ENCODE peak calls at places on chromosomes 1 and 21, in seven cellular contexts. P is CD4-positive, alpha-beta T cell; L is WERI-Rb-1; Q is thoracic aorta; O is heart left ventricle; R is CD8-positive, alpha-beta T cell; D is mesenchymal stem cell. N is an unnamed sample. For H3K27me3 and H3K9me3, the result is how much of the 10 kb centered on the place peaks cover.

GRCh38 chr21:25980710-25981109 is 189.9 kb downstream of the APP start:
- DNase-seq in P (no peak), L (no peak), Q (no peak), O (no peak), R (no peak), D (no peak), N (no peak)

GRCh38 chr21:35053356-35054096 is 4.4 kb upstream of the RUNX1 start:
- DNase-seq in P (no peak), L (no peak), Q (no peak), O (no peak), R (no peak), D (peak), N (no peak)

GRCh38 chr1:228316589-228317387 is 89.8 kb downstream of the TRIM11 start:
- DNase-seq in P (no peak), L (no peak), Q (no peak), O (peak), R (no peak), D (no peak), N (no peak)

GRCh38 chr1:29672416-29672815 is 436.1 kb downstream of the PTPRU start:
- DNase-seq in P (no peak), L (no peak), Q (no peak), O (no peak), R (no peak), D (no peak), N (no peak)

GRCh38 chr1:8152731-8153702 is 126.9 kb upstream of the ERRFI1 start:
- DNase-seq in P (peak), L (no peak), Q (no peak), O (no peak), R (peak), D (no peak), N (peak)

GRCh38 chr1:64891440-64891815 is 74.9 kb downstream of the JAK1 start:
- DNase-seq in P (no peak), L (no peak), Q (no peak), O (no peak), R (no peak), D (peak), N (no peak)

GRCh38 chr1:2019162-2019542 is at the start of gene GABRD:
- DNase-seq in P (no peak), L (peak), Q (no peak), O (no peak), R (no peak), D (peak), N (no peak)

GRCh38 chr1:160437432-160438319 is 37.3 kb downstream of the VANGL2 start:
- DNase-seq in P (no peak), L (no peak), Q (no peak), O (no peak), R (no peak), D (peak), N (peak)

GRCh38 chr1:54283214-54283996 is 83.4 kb downstream of the MRPL37 start:
- DNase-seq in P (no peak), L (no peak), Q (no peak), O (no peak), R (no peak), D (no peak), N (no peak)

DNA sequence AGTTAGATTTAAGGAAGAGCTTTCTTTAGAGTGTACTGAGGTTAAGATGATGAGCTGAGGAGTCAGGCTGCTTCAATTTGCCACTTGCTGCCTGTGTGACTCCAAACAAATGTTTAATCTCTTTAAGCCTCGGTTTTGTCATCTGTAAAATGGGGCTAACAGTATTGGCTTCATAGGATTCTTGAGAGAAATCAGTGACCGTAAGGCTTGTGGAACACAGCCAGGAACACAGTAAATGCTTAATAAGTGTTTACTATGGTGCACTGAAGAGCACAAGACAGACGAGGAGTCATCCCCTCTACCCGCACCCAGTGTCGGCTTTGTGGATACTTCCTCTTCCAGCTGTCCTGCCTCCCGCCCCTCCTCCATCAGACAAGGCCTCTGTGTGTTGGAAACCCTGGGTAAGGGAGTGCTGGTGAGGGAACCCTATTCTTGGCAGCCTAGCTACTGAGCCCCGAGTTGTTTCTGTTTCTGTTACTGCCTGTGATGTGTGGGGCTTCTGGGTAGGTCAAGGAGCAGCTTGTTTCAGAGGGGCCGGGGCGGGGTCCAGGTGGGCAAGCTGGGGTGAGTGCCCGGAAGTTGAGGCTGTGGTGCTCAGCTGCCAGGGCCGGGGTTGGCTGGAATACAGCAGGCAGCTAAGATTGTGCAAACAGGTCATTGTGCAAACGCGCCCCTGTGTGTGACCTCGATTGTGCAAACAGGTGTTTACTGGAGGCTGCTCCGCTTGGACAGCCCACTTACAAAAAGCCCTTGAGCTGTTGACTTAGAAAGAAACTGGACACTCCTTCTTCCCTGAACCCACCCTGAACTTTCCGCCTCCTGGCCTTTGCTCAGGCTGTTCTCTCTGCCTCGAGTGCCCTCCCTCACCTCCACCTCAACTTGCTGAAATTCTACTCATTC is 4.0 kb upstream of the CSF3R start:
- DNase-seq in P (no peak), L (no peak), Q (no peak), O (peak), R (no peak), D (peak), N (no peak)
- H3K27ac ChIP-seq in P (no peak), L (no peak), Q (peak), O (no peak), R (no peak), D (no peak), N (no peak)

DNA sequence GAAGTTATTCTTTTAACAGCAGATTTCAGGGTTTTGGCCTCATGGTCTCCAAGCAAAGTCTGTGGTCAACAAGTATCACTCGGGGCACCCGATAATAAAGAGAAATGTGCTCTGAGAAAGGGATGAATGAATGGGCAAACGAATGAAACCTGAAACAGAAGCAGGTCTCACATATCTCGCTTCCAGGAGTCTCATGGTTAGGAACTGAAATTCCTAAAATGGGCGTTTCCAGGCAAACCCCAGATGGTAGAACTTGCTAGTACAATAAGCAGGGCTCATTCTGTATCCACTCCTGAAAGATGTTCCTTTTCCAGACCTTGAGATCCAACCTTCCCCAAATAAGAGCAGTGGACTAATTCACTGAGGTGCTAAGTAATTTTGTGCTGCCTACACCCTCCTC is 87.2 kb downstream of the LAMC2 start:
- DNase-seq in P (no peak), L (no peak), Q (no peak), O (no peak), R (no peak), D (peak), N (no peak)
- H3K27me3 ChIP-seq in P (under half), L (under half), Q (under half), O (under half), R (under half), D (under half), N (under half)

GRCh38 chr1:113490384-113490783 is 100.1 kb downstream of the MAGI3 start:
- DNase-seq in P (no peak), L (no peak), Q (no peak), O (no peak), R (no peak), D (no peak), N (no peak)
- H3K9me3 ChIP-seq in P (under half), L (under half), Q (under half), O (under half), R (under half), D (under half), N (under half)

GRCh38 chr1:23178414-23178813 is 9.8 kb upstream of the LUZP1 start:
- DNase-seq in P (no peak), L (no peak), Q (no peak), O (no peak), R (no peak), D (peak), N (no peak)
- H3K27ac ChIP-seq in P (no peak), L (no peak), Q (peak), O (peak), R (no peak), D (peak), N (no peak)

GRCh38 chr1:146021046-146021445 is 489 bp downstream of the HJV start:
- DNase-seq in P (no peak), L (no peak), Q (no peak), O (no peak), R (no peak), D (no peak), N (no peak)

GRCh38 chr1:146019225-146020057 is 2.1 kb downstream of the HJV start:
- DNase-seq in P (no peak), L (no peak), Q (no peak), O (no peak), R (no peak), D (no peak), N (no peak)

GRCh38 chr1:146022403-146023127 is 1.0 kb upstream of the HJV start:
- DNase-seq in P (no peak), L (no peak), Q (no peak), O (no peak), R (no peak), D (no peak), N (no peak)

GRCh38 chr1:146021622-146022402 is at the start of gene HJV:
- DNase-seq in P (no peak), L (no peak), Q (no peak), O (peak), R (no peak), D (no peak), N (no peak)

DNA sequence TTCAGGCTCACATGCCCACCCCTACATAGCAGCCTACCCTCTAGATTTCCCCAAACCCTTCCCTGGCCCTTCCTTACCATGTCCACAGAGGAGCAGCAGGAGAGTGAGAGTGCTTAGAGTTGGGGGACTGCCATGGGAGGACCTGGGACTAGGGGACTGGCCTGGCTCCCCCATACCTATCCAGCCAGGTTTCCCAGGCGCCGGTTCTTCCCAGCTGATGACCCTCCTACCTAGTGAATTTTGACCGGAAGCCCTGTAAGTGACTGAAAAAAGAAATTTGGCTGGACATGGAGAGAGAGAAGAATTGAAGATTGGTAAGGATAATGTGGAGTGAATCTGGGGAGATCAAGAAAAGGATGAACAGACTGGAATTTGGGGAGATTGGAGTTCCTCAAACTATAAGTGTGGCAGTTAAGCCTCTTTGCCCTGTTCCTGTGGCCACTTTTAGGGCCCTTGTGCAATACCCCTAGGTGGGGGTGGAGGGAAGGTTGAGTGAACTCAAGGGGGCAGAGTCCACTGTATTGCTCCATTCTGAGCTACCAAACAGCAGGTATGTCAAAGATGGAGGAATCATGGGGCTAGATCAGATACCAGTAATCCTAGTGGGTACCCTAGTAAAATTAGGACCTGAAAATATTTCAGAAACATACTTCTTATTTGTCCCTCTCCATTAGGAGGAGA is 1.3 kb downstream of the HJV start:
- DNase-seq in P (no peak), L (no peak), Q (no peak), O (no peak), R (no peak), D (no peak), N (no peak)
- H3K27me3 ChIP-seq in P (under half), L (under half), Q (under half), O (under half), R (under half), D (under half), N (under half)

DNA sequence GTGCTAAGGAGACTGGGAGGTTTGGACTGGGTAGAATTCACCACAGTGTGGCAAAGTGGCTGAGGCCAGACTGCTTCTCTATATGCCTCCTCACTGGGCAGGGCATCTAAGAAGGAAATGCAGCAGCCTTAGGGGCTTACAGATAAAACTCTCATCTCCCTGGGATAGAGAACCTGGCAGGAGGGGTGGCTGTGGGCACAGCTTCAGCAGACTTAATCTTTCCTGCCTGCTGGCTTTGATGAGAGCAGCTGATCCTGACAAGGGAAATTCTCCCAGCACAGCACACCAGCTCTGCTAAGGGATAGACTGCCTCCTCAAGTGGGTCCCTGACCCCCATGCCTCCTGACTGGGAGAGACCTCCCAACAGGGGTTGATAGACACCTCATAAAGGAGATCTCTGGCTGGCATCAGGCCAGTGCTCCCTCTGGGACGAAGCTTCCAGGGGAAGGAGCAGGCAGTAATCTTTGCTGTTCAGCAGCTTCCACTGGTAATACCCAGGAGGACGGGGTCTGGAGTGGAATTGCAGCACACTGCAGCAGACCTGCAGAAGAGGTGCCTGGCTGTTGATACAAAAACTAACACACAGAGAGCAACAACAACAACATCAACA is 25.2 kb downstream of the KIFAP3 start:
- DNase-seq in P (no peak), L (peak), Q (no peak), O (no peak), R (no peak), D (no peak), N (no peak)
- H3K9me3 ChIP-seq in P (under half), L (under half), Q (under half), O (under half), R (under half), D (under half), N (under half)

DNA sequence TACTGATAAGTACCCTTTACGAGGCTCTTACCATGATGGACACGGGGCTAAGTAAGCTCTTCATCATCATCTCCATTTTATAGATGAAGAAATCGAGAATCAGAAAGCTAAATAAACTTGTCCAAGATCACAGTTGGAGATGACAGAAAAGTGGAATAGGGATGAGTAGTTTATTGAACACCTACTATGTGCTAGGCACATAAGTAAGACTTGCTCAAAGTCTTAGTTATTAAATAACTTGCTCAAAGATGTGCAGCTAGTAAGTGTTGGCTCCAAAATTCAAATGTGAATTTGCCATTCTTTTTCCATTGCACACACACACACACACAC is 611 bp upstream of the RGS16 start:
- DNase-seq in P (no peak), L (no peak), Q (no peak), O (no peak), R (no peak), D (no peak), N (no peak)
- H3K27ac ChIP-seq in P (no peak), L (no peak), Q (no peak), O (no peak), R (no peak), D (no peak), N (no peak)

GRCh38 chr1:153259387-153259786 is at the start of gene LORICRIN:
- DNase-seq in P (no peak), L (no peak), Q (no peak), O (no peak), R (no peak), D (no peak), N (no peak)

GRCh38 chr1:153260980-153261792 is 1.7 kb downstream of the LORICRIN start:
- DNase-seq in P (peak), L (peak), Q (no peak), O (peak), R (peak), D (peak), N (peak)

GRCh38 chr1:153262462-153263157 is 3.1 kb downstream of the LORICRIN start:
- DNase-seq in P (no peak), L (no peak), Q (no peak), O (no peak), R (no peak), D (no peak), N (no peak)

GRCh38 chr1:153261793-153262371 is 2.4 kb downstream of the LORICRIN start:
- DNase-seq in P (no peak), L (no peak), Q (no peak), O (no peak), R (no peak), D (no peak), N (no peak)

DNA sequence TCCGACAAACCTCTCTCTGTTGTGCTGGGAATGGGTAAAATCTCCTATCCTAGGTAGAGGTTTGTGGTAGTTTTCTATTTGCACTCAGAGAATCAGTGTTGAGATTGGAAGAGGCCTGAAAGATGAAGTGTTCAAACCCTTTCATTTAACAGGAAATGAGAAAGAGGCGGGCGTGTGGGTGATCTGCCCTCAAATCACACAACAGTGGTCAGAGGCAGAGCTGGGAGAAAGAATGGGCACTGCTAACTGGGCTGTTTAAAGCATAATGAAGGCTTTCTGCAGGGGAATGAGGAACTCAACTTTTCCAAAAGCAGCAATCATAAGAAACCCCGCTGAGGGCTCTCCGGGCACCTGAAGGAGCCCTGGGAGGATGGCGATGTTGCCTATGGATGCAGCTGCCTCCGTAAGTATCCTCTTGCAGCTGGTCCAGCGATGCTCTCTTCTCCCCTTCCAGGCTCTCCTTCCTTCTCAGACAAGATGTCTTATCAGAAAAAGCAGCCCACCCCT is 1.0 kb downstream of the LORICRIN start:
- DNase-seq in P (peak), L (no peak), Q (no peak), O (no peak), R (no peak), D (no peak), N (peak)
- H3K27me3 ChIP-seq in P (under half), L (under half), Q (under half), O (under half), R (under half), D (half or more), N (under half)

DNA sequence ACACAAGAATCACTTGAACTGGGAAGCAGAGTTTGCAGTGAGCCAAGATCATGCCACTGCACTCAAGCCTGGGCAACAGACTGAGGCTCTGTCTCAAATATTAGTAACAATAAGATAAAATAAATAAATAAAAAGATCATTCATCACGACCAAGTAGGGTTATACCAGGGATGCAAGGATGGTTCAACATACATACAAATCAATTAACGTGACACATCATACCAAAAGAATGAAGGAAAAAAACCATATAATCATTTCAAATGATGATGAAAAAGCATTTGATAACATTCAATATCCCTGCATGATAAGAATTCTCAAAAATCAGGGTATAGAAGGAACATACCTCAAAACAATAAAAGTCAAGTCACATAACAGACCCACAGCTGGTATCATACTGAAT is 38.3 kb downstream of the PHTF1 start:
- DNase-seq in P (no peak), L (no peak), Q (no peak), O (no peak), R (no peak), D (no peak), N (no peak)
- H3K9me3 ChIP-seq in P (under half), L (under half), Q (under half), O (under half), R (under half), D (under half), N (under half)

DNA sequence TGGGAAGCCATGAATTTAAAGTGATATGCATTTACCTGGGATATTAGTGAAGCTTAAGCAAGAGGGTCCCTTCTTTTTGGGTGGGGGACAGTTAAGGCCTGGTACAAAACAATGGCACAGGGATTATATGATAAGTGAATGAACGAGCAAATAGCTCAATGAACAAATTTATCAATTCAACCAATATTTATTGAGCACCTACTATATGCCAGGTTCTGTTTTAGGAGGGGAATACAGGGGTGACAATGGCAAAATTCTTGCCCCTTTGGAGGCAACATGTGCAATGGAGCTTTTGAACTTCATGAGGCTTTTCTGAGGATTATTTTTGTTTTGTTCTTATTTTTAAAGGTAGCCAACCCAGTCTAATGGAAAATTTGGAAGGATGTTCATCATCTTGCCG is 68.2 kb downstream of the FOXD2 start:
- DNase-seq in P (no peak), L (no peak), Q (no peak), O (no peak), R (no peak), D (no peak), N (no peak)
- H3K27ac ChIP-seq in P (no peak), L (no peak), Q (no peak), O (no peak), R (no peak), D (no peak), N (no peak)

N was measured in CD4-positive, alpha-beta memory T cell.